ENCODE peak calls at places on chromosome 13, in four cellular contexts. S is AG04450, Q is ovary, X is GOT3. L is an unnamed sample.

GRCh38 chr13:95100525-95101121 is 200.6 kb downstream of the ABCC4 start:
- DNase-seq in S (no peak), Q (no peak), X (no peak), L (no peak)

GRCh38 chr13:79646880-79647279 is 165.9 kb downstream of the NDFIP2 start:
- DNase-seq in S (no peak), Q (no peak), X (no peak), L (no peak)

GRCh38 chr13:69124996-69125395 is 982.6 kb upstream of the ATXN8OS start:
- DNase-seq in S (no peak), Q (no peak), X (no peak), L (no peak)

GRCh38 chr13:39023316-39023715 is 14.6 kb downstream of the PROSER1 start:
- DNase-seq in S (no peak), Q (no peak), X (no peak), L (no peak)

GRCh38 chr13:77579971-77580370 is 44.5 kb downstream of the SCEL start:
- DNase-seq in S (no peak), Q (no peak), X (no peak), L (no peak)

GRCh38 chr13:28655566-28655965 is 3.4 kb upstream of the POMP start:
- DNase-seq in S (no peak), Q (no peak), X (no peak), L (no peak)

GRCh38 chr13:38602261-38602660 is 84.6 kb upstream of the FREM2 start:
- DNase-seq in S (no peak), Q (no peak), X (no peak), L (no peak)

GRCh38 chr13:35470671-35471465 is 5.6 kb downstream of the MAB21L1 start:
- DNase-seq in S (no peak), Q (peak), X (no peak), L (peak)

GRCh38 chr13:72694314-72694713 is 33.1 kb downstream of the MZT1 start:
- DNase-seq in S (no peak), Q (no peak), X (no peak), L (no peak)

GRCh38 chr13:109275848-109276247 is 510.5 kb downstream of the IRS2 start:
- DNase-seq in S (no peak), Q (no peak), X (no peak), L (no peak)

GRCh38 chr13:48909088-48909389 is 66.7 kb upstream of the FNDC3A start:
- DNase-seq in S (no peak), Q (no peak), X (no peak), L (no peak)

GRCh38 chr13:39419866-39420265 is 183.1 kb downstream of the LHFPL6 start:
- DNase-seq in S (no peak), Q (no peak), X (no peak), L (no peak)

GRCh38 chr13:30792257-30793000 is 57.1 kb downstream of the ALOX5AP start:
- DNase-seq in S (peak), Q (peak), X (peak), L (peak)

GRCh38 chr13:113090806-113091205 is 14.8 kb upstream of the F7 start:
- DNase-seq in S (no peak), Q (no peak), X (no peak), L (no peak)

GRCh38 chr13:40640845-40641458 is 25.5 kb downstream of the FOXO1 start:
- DNase-seq in S (no peak), Q (no peak), X (no peak), L (no peak)

GRCh38 chr13:50798923-50799322 is 44.6 kb downstream of the DLEU7 start:
- DNase-seq in S (no peak), Q (no peak), X (no peak), L (no peak)

GRCh38 chr13:99419591-99420243 is 81.6 kb upstream of the TM9SF2 start:
- DNase-seq in S (no peak), Q (peak), X (no peak), L (no peak)

GRCh38 chr13:111480503-111480902 is 160.1 kb downstream of the TEX29 start:
- DNase-seq in S (no peak), Q (no peak), X (no peak), L (no peak)

GRCh38 chr13:97122381-97122996 is 99.6 kb upstream of the MBNL2 start:
- DNase-seq in S (no peak), Q (no peak), X (no peak), L (no peak)

GRCh38 chr13:113183450-113184129 is 24.9 kb downstream of the PCID2 start:
- DNase-seq in S (no peak), Q (no peak), X (no peak), L (no peak)

GRCh38 chr13:29846475-29847256 is 3.8 kb downstream of the UBL3 start:
- DNase-seq in S (no peak), Q (no peak), X (no peak), L (no peak)

GRCh38 chr13:33636955-33637670 is 180.8 kb upstream of the RFC3 start:
- DNase-seq in S (no peak), Q (no peak), X (no peak), L (no peak)

GRCh38 chr13:44819245-44819644 is 170.0 kb downstream of the NUFIP1 start:
- DNase-seq in S (peak), Q (no peak), X (no peak), L (no peak)

GRCh38 chr13:70117506-70117905 is 9.3 kb upstream of the KLHL1 start:
- DNase-seq in S (no peak), Q (no peak), X (no peak), L (no peak)

GRCh38 chr13:39037410-39037879 is 444 bp downstream of the PROSER1 start:
- DNase-seq in S (no peak), Q (no peak), X (no peak), L (no peak)

GRCh38 chr13:113170503-113170902 is 12.1 kb downstream of the PROZ start:
- DNase-seq in S (no peak), Q (no peak), X (no peak), L (no peak)

GRCh38 chr13:44221657-44222056 is 152.0 kb upstream of the SERP2 start:
- DNase-seq in S (no peak), Q (no peak), X (no peak), L (no peak)

GRCh38 chr13:32033744-32034143 is 2.2 kb downstream of the FRY start:
- DNase-seq in S (no peak), Q (no peak), X (no peak), L (no peak)